ENCODE peak calls at places on chromosomes 2 and 18, in four cellular contexts. S, H, M and Z are unnamed samples.

GRCh38 chr2:207231106-207231860 is 65.5 kb upstream of the KLF7 start:
- DNase-seq in S (no peak), H (no peak), M (no peak), Z (no peak)

GRCh38 chr2:240143276-240143675 is 2.8 kb upstream of the OTOS start:
- DNase-seq in S (no peak), H (peak; percentile 59), M (no peak), Z (no peak)

GRCh38 chr18:2030647-2031046 is 540.7 kb downstream of the METTL4 start:
- DNase-seq in S (no peak), H (no peak), M (no peak), Z (no peak)

GRCh38 chr18:26386002-26386401 is 159.8 kb downstream of the TAF4B start:
- DNase-seq in S (peak; percentile 61), H (no peak), M (no peak), Z (peak; percentile 11)

GRCh38 chr2:129817175-129817574 is 162.3 kb upstream of the RAB6C start:
- DNase-seq in S (no peak), H (no peak), M (no peak), Z (no peak)

GRCh38 chr2:184312970-184313369 is 285.4 kb upstream of the ZNF804A start:
- DNase-seq in S (no peak), H (no peak), M (no peak), Z (no peak)

GRCh38 chr2:192286093-192286701 is 91.5 kb upstream of the TMEFF2 start:
- DNase-seq in S (no peak), H (no peak), M (no peak), Z (peak; percentile 12)

GRCh38 chr2:173048530-173048900 is 27.1 kb upstream of the MAP3K20 start:
- DNase-seq in S (no peak), H (no peak), M (no peak), Z (no peak)

GRCh38 chr18:80183273-80184050 is 63.9 kb downstream of the PARD6G start:
- DNase-seq in S (no peak), H (no peak), M (no peak), Z (no peak)

GRCh38 chr18:76399613-76400391 is 95.2 kb downstream of the ZNF516 start:
- DNase-seq in S (no peak), H (peak; percentile 57), M (no peak), Z (no peak)

GRCh38 chr2:232901711-232902578 is 31.9 kb downstream of the SNORC start:
- DNase-seq in S (no peak), H (no peak), M (no peak), Z (no peak)

GRCh38 chr18:42901161-42901560 is 214.3 kb downstream of the RIT2 start:
- DNase-seq in S (no peak), H (no peak), M (no peak), Z (no peak)

GRCh38 chr2:12769492-12770105 is 52.9 kb downstream of the TRIB2 start:
- DNase-seq in S (peak; percentile 65), H (peak; percentile 77), M (no peak), Z (no peak)

GRCh38 chr18:58535340-58536186 is 93.3 kb downstream of the ALPK2 start:
- DNase-seq in S (no peak), H (no peak), M (no peak), Z (no peak)

GRCh38 chr2:86788172-86788571 is 2.5 kb downstream of the CD8A start:
- DNase-seq in S (peak; percentile 66), H (no peak), M (no peak), Z (no peak)
- H3K27me3 ChIP-seq in S (peaks cover 47% of the 10 kb centered on the region), H (peaks cover 33% of the 10 kb centered on the region), M (no peaks in the 10 kb centered on the region), Z (no peaks in the 10 kb centered on the region)

GRCh38 chr2:127068351-127068741 is 38.6 kb downstream of the BIN1 start:
- DNase-seq in S (no peak), H (no peak), M (no peak), Z (no peak)
- TF ChIP-seq CTCF in S (no peak), H (no peak), M (no peak), Z (no peak)

GRCh38 chr2:100998235-100998573 is 3.9 kb upstream of the RPL31 start:
- DNase-seq in S (no peak), H (no peak), M (no peak), Z (no peak)

GRCh38 chr2:101002562-101003277 is 631 bp downstream of the RPL31 start:
- DNase-seq in S (no peak), H (no peak), M (no peak), Z (no peak)

GRCh38 chr2:100997509-100998234 is 4.4 kb upstream of the RPL31 start:
- DNase-seq in S (no peak), H (no peak), M (no peak), Z (no peak)

GRCh38 chr2:101001713-101002561 is at the start of gene RPL31:
- DNase-seq in S (peak; percentile 98), H (peak; percentile 99), M (peak; percentile 95), Z (peak; percentile 98)

GRCh38 chr2:100999995-101000394 is 2.1 kb upstream of the RPL31 start:
- DNase-seq in S (no peak), H (no peak), M (no peak), Z (no peak)
- H3K4me1 ChIP-seq in S (peaks cover 25% of the 10 kb centered on the region), H (no peaks in the 10 kb centered on the region), M (peaks cover 8% of the 10 kb centered on the region), Z (peaks cover 13% of the 10 kb centered on the region)

GRCh38 chr2:160220545-160221009 is 20.5 kb upstream of the ITGB6 start:
- DNase-seq in S (no peak), H (no peak), M (no peak), Z (no peak)
- H3K27me3 ChIP-seq in S (no peaks in the 10 kb centered on the region), H (no peaks in the 10 kb centered on the region), M (no peaks in the 10 kb centered on the region), Z (no peaks in the 10 kb centered on the region)

DNA sequence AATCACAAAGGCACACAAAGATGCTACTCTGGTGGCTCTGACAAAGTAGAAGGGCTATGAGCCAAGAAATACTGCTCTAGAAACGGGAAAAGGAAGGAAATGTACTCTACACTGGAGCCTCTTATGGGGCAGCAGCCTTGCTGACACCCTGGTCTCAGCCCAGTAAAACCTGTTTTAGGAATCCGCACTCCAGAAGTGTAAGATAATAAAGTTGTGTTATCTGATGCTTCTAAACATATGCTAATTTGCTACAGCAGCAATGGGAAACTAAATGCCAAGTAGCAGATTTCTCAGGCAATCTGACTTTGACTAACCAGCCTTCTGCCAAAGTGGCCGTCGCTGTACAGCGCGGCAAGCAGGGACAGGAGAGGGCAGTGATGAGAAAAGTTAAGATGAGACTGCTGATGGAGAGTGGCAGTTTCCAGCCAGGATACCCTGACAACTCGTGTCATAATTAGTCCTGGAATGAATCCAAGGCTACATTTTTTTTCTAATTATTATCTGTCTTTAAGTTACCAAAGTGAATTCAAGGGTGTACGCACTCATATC is 99.0 kb downstream of the NETO1 start:
- DNase-seq in S (no peak), H (no peak), M (no peak), Z (no peak)
- TF ChIP-seq CTCF in S (no peak), H (no peak), M (no peak), Z (no peak)

GRCh38 chr2:151056870-151057269 is 204.8 kb downstream of the RBM43 start:
- DNase-seq in S (no peak), H (no peak), M (no peak), Z (no peak)

GRCh38 chr2:151052850-151053660 is 208.6 kb downstream of the RBM43 start:
- DNase-seq in S (no peak), H (no peak), M (no peak), Z (no peak)

GRCh38 chr2:151051584-151052220 is 210.0 kb downstream of the RBM43 start:
- DNase-seq in S (peak; percentile 6), H (no peak), M (no peak), Z (peak; percentile 45)

GRCh38 chr2:151049746-151050145 is 211.9 kb downstream of the RBM43 start:
- DNase-seq in S (no peak), H (no peak), M (no peak), Z (no peak)

GRCh38 chr2:151053661-151053990 is 208.0 kb downstream of the RBM43 start:
- DNase-seq in S (no peak), H (no peak), M (no peak), Z (no peak)
- H3K4me1 ChIP-seq in S (no peaks in the 10 kb centered on the region), H (no peaks in the 10 kb centered on the region), M (no peaks in the 10 kb centered on the region), Z (peaks cover 10% of the 10 kb centered on the region)